ENCODE peak calls at places on chromosomes 1 and 21, in eight cellular contexts. One of them, this sample, is unnamed.

GRCh38 chr1:184972281-184973055 is 1.8 kb downstream of the NIBAN1 start:
- DNase-seq in left ventricle myocardium inferior: no peak
- DNase-seq in psoas muscle: no peak
- DNase-seq in heart left ventricle: no peak
- DNase-seq in esophagus squamous epithelium: no peak
- DNase-seq in suprapubic skin: no peak
- DNase-seq in upper lobe of right lung: no peak
- DNase-seq in kidney: no peak
- DNase-seq in this sample: no peak

GRCh38 chr1:109764561-109765482 is 1.1 kb upstream of the EPS8L3 start:
- DNase-seq in left ventricle myocardium inferior: peak; percentile 10
- DNase-seq in psoas muscle: no peak
- DNase-seq in heart left ventricle: peak; percentile 16
- DNase-seq in esophagus squamous epithelium: no peak
- DNase-seq in suprapubic skin: peak; percentile 56
- DNase-seq in upper lobe of right lung: peak; percentile 54
- DNase-seq in kidney: peak; percentile 50
- DNase-seq in this sample: peak; percentile 13

GRCh38 chr1:226381226-226381998 is 26.5 kb downstream of the PARP1 start:
- DNase-seq in left ventricle myocardium inferior: no peak
- DNase-seq in psoas muscle: no peak
- DNase-seq in heart left ventricle: no peak
- DNase-seq in esophagus squamous epithelium: no peak
- DNase-seq in suprapubic skin: no peak
- DNase-seq in upper lobe of right lung: no peak
- DNase-seq in kidney: no peak
- DNase-seq in this sample: no peak

GRCh38 chr21:35556536-35556935 is 503.8 kb downstream of the SETD4 start:
- DNase-seq in left ventricle myocardium inferior: no peak
- DNase-seq in psoas muscle: no peak
- DNase-seq in heart left ventricle: no peak
- DNase-seq in esophagus squamous epithelium: no peak
- DNase-seq in suprapubic skin: no peak
- DNase-seq in upper lobe of right lung: no peak
- DNase-seq in kidney: no peak
- DNase-seq in this sample: no peak

GRCh38 chr1:237108299-237109040 is 66.5 kb downstream of the RYR2 start:
- DNase-seq in left ventricle myocardium inferior: no peak
- DNase-seq in psoas muscle: no peak
- DNase-seq in heart left ventricle: no peak
- DNase-seq in esophagus squamous epithelium: no peak
- DNase-seq in suprapubic skin: no peak
- DNase-seq in upper lobe of right lung: no peak
- DNase-seq in kidney: no peak
- DNase-seq in this sample: peak; percentile 28

GRCh38 chr1:156673387-156674121 is 3.7 kb downstream of the NES start:
- DNase-seq in left ventricle myocardium inferior: no peak
- DNase-seq in psoas muscle: no peak
- DNase-seq in heart left ventricle: no peak
- DNase-seq in esophagus squamous epithelium: no peak
- DNase-seq in suprapubic skin: no peak
- DNase-seq in upper lobe of right lung: no peak
- DNase-seq in kidney: no peak
- DNase-seq in this sample: peak; percentile 46

GRCh38 chr21:45001134-45002095 is 61.6 kb downstream of the SLX9 start:
- DNase-seq in left ventricle myocardium inferior: peak; percentile 62
- DNase-seq in psoas muscle: peak; percentile 88
- DNase-seq in heart left ventricle: peak; percentile 78
- DNase-seq in esophagus squamous epithelium: no peak
- DNase-seq in suprapubic skin: no peak
- DNase-seq in upper lobe of right lung: peak; percentile 63
- DNase-seq in kidney: peak; percentile 85
- DNase-seq in this sample: no peak

GRCh38 chr1:182122855-182123254 is 61.3 kb upstream of the ZNF648 start:
- DNase-seq in left ventricle myocardium inferior: no peak
- DNase-seq in psoas muscle: no peak
- DNase-seq in heart left ventricle: no peak
- DNase-seq in esophagus squamous epithelium: no peak
- DNase-seq in suprapubic skin: no peak
- DNase-seq in upper lobe of right lung: no peak
- DNase-seq in kidney: no peak
- DNase-seq in this sample: no peak

GRCh38 chr21:34952701-34953100 is 96.4 kb downstream of the RUNX1 start:
- DNase-seq in left ventricle myocardium inferior: no peak
- DNase-seq in psoas muscle: no peak
- DNase-seq in heart left ventricle: no peak
- DNase-seq in esophagus squamous epithelium: no peak
- DNase-seq in suprapubic skin: no peak
- DNase-seq in upper lobe of right lung: no peak
- DNase-seq in kidney: no peak
- DNase-seq in this sample: no peak

GRCh38 chr1:33367488-33368405 is 46.8 kb upstream of the A3GALT2 start:
- DNase-seq in left ventricle myocardium inferior: peak; percentile 86
- DNase-seq in psoas muscle: peak; percentile 86
- DNase-seq in heart left ventricle: peak; percentile 92
- DNase-seq in esophagus squamous epithelium: peak; percentile 20
- DNase-seq in suprapubic skin: peak; percentile 95
- DNase-seq in upper lobe of right lung: peak; percentile 93
- DNase-seq in kidney: peak; percentile 95
- DNase-seq in this sample: peak; percentile 93

GRCh38 chr1:226209307-226210059 is 14.0 kb upstream of the MIXL1 start:
- DNase-seq in left ventricle myocardium inferior: no peak
- DNase-seq in psoas muscle: no peak
- DNase-seq in heart left ventricle: no peak
- DNase-seq in esophagus squamous epithelium: no peak
- DNase-seq in suprapubic skin: no peak
- DNase-seq in upper lobe of right lung: no peak
- DNase-seq in kidney: peak; percentile 71
- DNase-seq in this sample: no peak

GRCh38 chr1:6495041-6495441 is 3.6 kb upstream of the PLEKHG5 start:
- DNase-seq in left ventricle myocardium inferior: peak; percentile 28
- DNase-seq in psoas muscle: no peak
- DNase-seq in heart left ventricle: no peak
- DNase-seq in esophagus squamous epithelium: no peak
- DNase-seq in suprapubic skin: no peak
- DNase-seq in upper lobe of right lung: no peak
- DNase-seq in kidney: peak; percentile 62
- DNase-seq in this sample: no peak

GRCh38 chr1:169312084-169312954 is 55.3 kb downstream of the NME7 start:
- DNase-seq in left ventricle myocardium inferior: no peak
- DNase-seq in psoas muscle: no peak
- DNase-seq in heart left ventricle: no peak
- DNase-seq in esophagus squamous epithelium: no peak
- DNase-seq in suprapubic skin: no peak
- DNase-seq in upper lobe of right lung: no peak
- DNase-seq in kidney: peak; percentile 39
- DNase-seq in this sample: no peak

GRCh38 chr1:154420172-154420571 is 15.0 kb downstream of the IL6R start:
- DNase-seq in left ventricle myocardium inferior: peak; percentile 82
- DNase-seq in psoas muscle: peak; percentile 90
- DNase-seq in heart left ventricle: peak; percentile 92
- DNase-seq in esophagus squamous epithelium: no peak
- DNase-seq in suprapubic skin: peak; percentile 92
- DNase-seq in upper lobe of right lung: peak; percentile 86
- DNase-seq in kidney: peak; percentile 95
- DNase-seq in this sample: peak; percentile 73

GRCh38 chr1:113868387-113869083 is 3.0 kb downstream of the PTPN22 start:
- DNase-seq in left ventricle myocardium inferior: no peak
- DNase-seq in psoas muscle: no peak
- DNase-seq in heart left ventricle: no peak
- DNase-seq in esophagus squamous epithelium: no peak
- DNase-seq in suprapubic skin: no peak
- DNase-seq in upper lobe of right lung: no peak
- DNase-seq in kidney: no peak
- DNase-seq in this sample: no peak

GRCh38 chr1:228913649-228914048 is 178.4 kb downstream of the RHOU start:
- DNase-seq in left ventricle myocardium inferior: no peak
- DNase-seq in psoas muscle: no peak
- DNase-seq in heart left ventricle: no peak
- DNase-seq in esophagus squamous epithelium: no peak
- DNase-seq in suprapubic skin: no peak
- DNase-seq in upper lobe of right lung: no peak
- DNase-seq in kidney: no peak
- DNase-seq in this sample: no peak

GRCh38 chr1:82269466-82269865 is 468.7 kb downstream of the ADGRL2 start:
- DNase-seq in left ventricle myocardium inferior: no peak
- DNase-seq in psoas muscle: no peak
- DNase-seq in heart left ventricle: no peak
- DNase-seq in esophagus squamous epithelium: no peak
- DNase-seq in suprapubic skin: no peak
- DNase-seq in upper lobe of right lung: no peak
- DNase-seq in kidney: no peak
- DNase-seq in this sample: no peak

GRCh38 chr21:24727803-24728425 is 879.4 kb downstream of the MRPL39 start:
- DNase-seq in left ventricle myocardium inferior: no peak
- DNase-seq in psoas muscle: no peak
- DNase-seq in heart left ventricle: no peak
- DNase-seq in esophagus squamous epithelium: no peak
- DNase-seq in suprapubic skin: no peak
- DNase-seq in upper lobe of right lung: no peak
- DNase-seq in kidney: no peak
- DNase-seq in this sample: no peak

GRCh38 chr1:162765788-162766187 is 24.7 kb upstream of the HSD17B7 start:
- DNase-seq in left ventricle myocardium inferior: no peak
- DNase-seq in psoas muscle: no peak
- DNase-seq in heart left ventricle: no peak
- DNase-seq in esophagus squamous epithelium: no peak
- DNase-seq in suprapubic skin: no peak
- DNase-seq in upper lobe of right lung: no peak
- DNase-seq in kidney: no peak
- DNase-seq in this sample: no peak

GRCh38 chr1:226002667-226003501 is 3.7 kb upstream of the SDE2 start:
- DNase-seq in left ventricle myocardium inferior: peak; percentile 56
- DNase-seq in psoas muscle: peak; percentile 45
- DNase-seq in heart left ventricle: peak; percentile 79
- DNase-seq in esophagus squamous epithelium: no peak
- DNase-seq in suprapubic skin: peak; percentile 90
- DNase-seq in upper lobe of right lung: peak; percentile 82
- DNase-seq in kidney: peak; percentile 85
- DNase-seq in this sample: peak; percentile 37

GRCh38 chr1:61332196-61332753 is 249.9 kb downstream of the NFIA start:
- DNase-seq in left ventricle myocardium inferior: no peak
- DNase-seq in psoas muscle: no peak
- DNase-seq in heart left ventricle: no peak
- DNase-seq in esophagus squamous epithelium: no peak
- DNase-seq in suprapubic skin: no peak
- DNase-seq in upper lobe of right lung: no peak
- DNase-seq in kidney: no peak
- DNase-seq in this sample: no peak

GRCh38 chr1:173095632-173096031 is 44.9 kb upstream of the TNFSF18 start:
- DNase-seq in left ventricle myocardium inferior: no peak
- DNase-seq in psoas muscle: no peak
- DNase-seq in heart left ventricle: no peak
- DNase-seq in esophagus squamous epithelium: no peak
- DNase-seq in suprapubic skin: no peak
- DNase-seq in upper lobe of right lung: no peak
- DNase-seq in kidney: no peak
- DNase-seq in this sample: no peak

GRCh38 chr21:37429356-37429755 is 62.8 kb downstream of the DYRK1A start:
- DNase-seq in left ventricle myocardium inferior: no peak
- DNase-seq in psoas muscle: no peak
- DNase-seq in heart left ventricle: no peak
- DNase-seq in esophagus squamous epithelium: no peak
- DNase-seq in suprapubic skin: no peak
- DNase-seq in upper lobe of right lung: no peak
- DNase-seq in kidney: no peak
- DNase-seq in this sample: no peak
- H3K4me1 ChIP-seq in left ventricle myocardium inferior: peaks cover 86% of the 10 kb centered on the region
- H3K4me1 ChIP-seq in psoas muscle: peaks cover 75% of the 10 kb centered on the region
- H3K4me1 ChIP-seq in heart left ventricle: peaks cover 53% of the 10 kb centered on the region
- H3K4me1 ChIP-seq in esophagus squamous epithelium: peaks cover 12% of the 10 kb centered on the region
- H3K4me1 ChIP-seq in suprapubic skin: peaks cover 23% of the 10 kb centered on the region
- H3K4me1 ChIP-seq in upper lobe of right lung: peaks cover 10% of the 10 kb centered on the region
- H3K4me1 ChIP-seq in kidney: peaks cover 3% of the 10 kb centered on the region
- H3K4me1 ChIP-seq in this sample: peaks cover 4% of the 10 kb centered on the region

DNA sequence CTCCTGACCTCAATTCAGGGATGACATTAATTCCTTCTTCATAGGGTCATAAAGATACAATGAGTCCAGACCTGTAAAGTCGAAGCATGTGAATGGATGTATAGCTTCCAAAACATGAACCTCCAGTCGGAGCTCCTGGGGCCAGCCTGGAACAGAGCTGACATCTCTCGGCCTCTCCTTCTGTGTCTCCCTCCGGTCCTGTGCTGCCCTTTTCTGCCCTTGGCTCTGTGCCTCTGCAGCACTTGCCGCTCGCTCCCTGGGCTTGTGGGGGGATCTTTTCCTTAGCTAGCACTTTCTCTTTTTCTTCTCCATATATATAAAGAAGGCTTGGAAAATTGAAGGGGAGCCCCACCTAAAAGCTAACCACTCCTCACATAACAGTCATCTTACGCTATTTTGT is 42.5 kb downstream of the TMCC2 start:
- DNase-seq in left ventricle myocardium inferior: no peak
- DNase-seq in psoas muscle: no peak
- DNase-seq in heart left ventricle: no peak
- DNase-seq in esophagus squamous epithelium: no peak
- DNase-seq in suprapubic skin: no peak
- DNase-seq in upper lobe of right lung: no peak
- DNase-seq in kidney: no peak
- DNase-seq in this sample: no peak
- TF ChIP-seq CTCF in left ventricle myocardium inferior: no peak
- TF ChIP-seq CTCF in psoas muscle: no peak
- TF ChIP-seq CTCF in heart left ventricle: no peak
- TF ChIP-seq CTCF in esophagus squamous epithelium: no peak
- TF ChIP-seq CTCF in suprapubic skin: no peak
- TF ChIP-seq CTCF in upper lobe of right lung: no peak
- TF ChIP-seq CTCF in kidney: no peak
- TF ChIP-seq CTCF in this sample: no peak

DNA sequence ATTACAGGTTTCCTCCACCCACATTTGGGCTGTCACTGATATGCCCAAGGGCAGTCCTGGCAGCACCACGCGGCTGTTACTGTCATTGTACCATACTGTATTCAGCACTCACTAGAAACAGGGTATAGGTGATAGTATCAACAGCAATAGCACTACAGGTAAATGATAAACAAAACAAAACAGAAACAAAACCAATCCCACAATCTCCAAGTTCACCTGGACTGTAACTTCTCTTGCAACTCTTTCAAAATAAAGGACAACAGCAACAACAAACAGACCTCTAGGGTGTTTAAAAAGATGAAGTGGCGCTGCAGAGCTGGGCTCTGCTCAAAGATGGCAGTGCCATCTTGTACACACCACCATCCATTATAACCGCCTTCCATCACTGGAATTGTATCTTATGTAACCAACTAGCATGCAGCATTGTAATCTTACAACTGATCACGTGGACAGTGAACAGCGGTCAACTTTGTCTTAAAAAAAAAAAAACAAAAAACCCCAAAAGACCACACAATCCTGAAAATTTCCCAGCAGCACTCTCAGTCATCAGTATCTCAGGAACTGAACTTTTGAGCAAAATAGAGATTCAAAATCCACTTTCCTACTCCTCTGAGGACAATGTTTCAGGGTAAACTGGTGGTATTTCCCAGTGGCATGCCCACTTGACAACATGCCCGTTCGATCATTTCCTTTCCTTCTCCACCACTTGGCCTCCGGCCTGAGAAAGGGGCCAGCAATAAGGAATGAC is 3.8 kb downstream of the IRF2BP2 start:
- DNase-seq in left ventricle myocardium inferior: peak; percentile 46
- DNase-seq in psoas muscle: no peak
- DNase-seq in heart left ventricle: peak; percentile 64
- DNase-seq in esophagus squamous epithelium: no peak
- DNase-seq in suprapubic skin: no peak
- DNase-seq in upper lobe of right lung: no peak
- DNase-seq in kidney: no peak
- DNase-seq in this sample: no peak
- H3K36me3 ChIP-seq in left ventricle myocardium inferior: peaks cover 47% of the 10 kb centered on the region
- H3K36me3 ChIP-seq in psoas muscle: peaks cover 26% of the 10 kb centered on the region
- H3K36me3 ChIP-seq in heart left ventricle: peaks cover 3% of the 10 kb centered on the region
- H3K36me3 ChIP-seq in esophagus squamous epithelium: peaks cover 22% of the 10 kb centered on the region
- H3K36me3 ChIP-seq in suprapubic skin: peaks cover 18% of the 10 kb centered on the region
- H3K36me3 ChIP-seq in upper lobe of right lung: peaks cover 36% of the 10 kb centered on the region
- H3K36me3 ChIP-seq in kidney: peaks cover 42% of the 10 kb centered on the region
- H3K36me3 ChIP-seq in this sample: no peaks in the 10 kb centered on the region

GRCh38 chr1:46804027-46804889 is 5.4 kb downstream of the CYP4B1 start:
- DNase-seq in left ventricle myocardium inferior: peak; percentile 61
- DNase-seq in psoas muscle: peak; percentile 52
- DNase-seq in heart left ventricle: peak; percentile 46
- DNase-seq in esophagus squamous epithelium: no peak
- DNase-seq in suprapubic skin: no peak
- DNase-seq in upper lobe of right lung: no peak
- DNase-seq in kidney: no peak
- DNase-seq in this sample: peak; percentile 90
- H3K4me1 ChIP-seq in left ventricle myocardium inferior: peaks cover 81% of the 10 kb centered on the region
- H3K4me1 ChIP-seq in psoas muscle: peaks cover 12% of the 10 kb centered on the region
- H3K4me1 ChIP-seq in heart left ventricle: peaks cover 29% of the 10 kb centered on the region
- H3K4me1 ChIP-seq in esophagus squamous epithelium: peaks cover 37% of the 10 kb centered on the region
- H3K4me1 ChIP-seq in suprapubic skin: peaks cover 51% of the 10 kb centered on the region
- H3K4me1 ChIP-seq in upper lobe of right lung: peaks cover 43% of the 10 kb centered on the region
- H3K4me1 ChIP-seq in kidney: peaks cover 30% of the 10 kb centered on the region
- H3K4me1 ChIP-seq in this sample: peaks cover 41% of the 10 kb centered on the region